ENCODE peak calls at places on chromosomes 3 and 15, in seven cellular contexts. One of them, this sample, is unnamed.

GRCh38 chr3:136899622-136900158 is 37.7 kb downstream of the NCK1 start:
- DNase-seq in lower leg skin: no peak
- DNase-seq in CD4-positive, alpha-beta T cell: no peak
- DNase-seq in astrocyte: peak
- DNase-seq in AG09309: no peak
- DNase-seq in spleen: no peak
- DNase-seq in WERI-Rb-1: no peak
- DNase-seq in this sample: no peak

GRCh38 chr15:82551646-82552247 is 11.5 kb upstream of the RPS17 start:
- DNase-seq in lower leg skin: no peak
- DNase-seq in CD4-positive, alpha-beta T cell: no peak
- DNase-seq in astrocyte: peak
- DNase-seq in AG09309: no peak
- DNase-seq in spleen: no peak
- DNase-seq in WERI-Rb-1: no peak
- DNase-seq in this sample: peak

GRCh38 chr3:132637590-132637989 is 22.0 kb downstream of the ACAD11 start:
- DNase-seq in lower leg skin: no peak
- DNase-seq in CD4-positive, alpha-beta T cell: no peak
- DNase-seq in astrocyte: peak
- DNase-seq in AG09309: no peak
- DNase-seq in spleen: no peak
- DNase-seq in WERI-Rb-1: no peak
- DNase-seq in this sample: no peak

GRCh38 chr3:114558271-114558670 is 264.4 kb downstream of the TIGIT start:
- DNase-seq in lower leg skin: no peak
- DNase-seq in CD4-positive, alpha-beta T cell: no peak
- DNase-seq in astrocyte: peak
- DNase-seq in AG09309: no peak
- DNase-seq in spleen: no peak
- DNase-seq in WERI-Rb-1: no peak
- DNase-seq in this sample: no peak

GRCh38 chr3:37590328-37591079 is 271.2 kb upstream of the CTDSPL start:
- DNase-seq in lower leg skin: peak
- DNase-seq in CD4-positive, alpha-beta T cell: no peak
- DNase-seq in astrocyte: no peak
- DNase-seq in AG09309: no peak
- DNase-seq in spleen: peak
- DNase-seq in WERI-Rb-1: no peak
- DNase-seq in this sample: no peak

GRCh38 chr3:105365171-105365535 is 1.6 kb upstream of the ALCAM start:
- DNase-seq in lower leg skin: no peak
- DNase-seq in CD4-positive, alpha-beta T cell: no peak
- DNase-seq in astrocyte: no peak
- DNase-seq in AG09309: no peak
- DNase-seq in spleen: no peak
- DNase-seq in WERI-Rb-1: no peak
- DNase-seq in this sample: no peak

GRCh38 chr3:173583496-173583895 is 186.0 kb downstream of the NLGN1 start:
- DNase-seq in lower leg skin: no peak
- DNase-seq in CD4-positive, alpha-beta T cell: no peak
- DNase-seq in astrocyte: no peak
- DNase-seq in AG09309: no peak
- DNase-seq in spleen: no peak
- DNase-seq in WERI-Rb-1: no peak
- DNase-seq in this sample: no peak

GRCh38 chr3:40754966-40755365 is 230.2 kb downstream of the ZNF621 start:
- DNase-seq in lower leg skin: no peak
- DNase-seq in CD4-positive, alpha-beta T cell: no peak
- DNase-seq in astrocyte: no peak
- DNase-seq in AG09309: no peak
- DNase-seq in spleen: no peak
- DNase-seq in WERI-Rb-1: no peak
- DNase-seq in this sample: no peak

GRCh38 chr15:53837263-53837662 is 77.8 kb upstream of the WDR72 start:
- DNase-seq in lower leg skin: no peak
- DNase-seq in CD4-positive, alpha-beta T cell: no peak
- DNase-seq in astrocyte: no peak
- DNase-seq in AG09309: no peak
- DNase-seq in spleen: no peak
- DNase-seq in WERI-Rb-1: peak
- DNase-seq in this sample: no peak

GRCh38 chr3:72892081-72892763 is 4.4 kb downstream of the GXYLT2 start:
- DNase-seq in lower leg skin: no peak
- DNase-seq in CD4-positive, alpha-beta T cell: no peak
- DNase-seq in astrocyte: peak
- DNase-seq in AG09309: peak
- DNase-seq in spleen: no peak
- DNase-seq in WERI-Rb-1: no peak
- DNase-seq in this sample: no peak

GRCh38 chr3:22759636-22760310 is 443.4 kb upstream of the UBE2E2 start:
- DNase-seq in lower leg skin: no peak
- DNase-seq in CD4-positive, alpha-beta T cell: no peak
- DNase-seq in astrocyte: no peak
- DNase-seq in AG09309: no peak
- DNase-seq in spleen: no peak
- DNase-seq in WERI-Rb-1: no peak
- DNase-seq in this sample: no peak

GRCh38 chr3:140224307-140224706 is 289.3 kb downstream of the CLSTN2 start:
- DNase-seq in lower leg skin: no peak
- DNase-seq in CD4-positive, alpha-beta T cell: no peak
- DNase-seq in astrocyte: no peak
- DNase-seq in AG09309: no peak
- DNase-seq in spleen: no peak
- DNase-seq in WERI-Rb-1: no peak
- DNase-seq in this sample: no peak

GRCh38 chr3:55592572-55592971 is 105.5 kb upstream of the WNT5A start:
- DNase-seq in lower leg skin: no peak
- DNase-seq in CD4-positive, alpha-beta T cell: no peak
- DNase-seq in astrocyte: peak
- DNase-seq in AG09309: no peak
- DNase-seq in spleen: no peak
- DNase-seq in WERI-Rb-1: no peak
- DNase-seq in this sample: no peak

GRCh38 chr3:134621824-134622223 is 29.0 kb downstream of the KY start:
- DNase-seq in lower leg skin: no peak
- DNase-seq in CD4-positive, alpha-beta T cell: no peak
- DNase-seq in astrocyte: no peak
- DNase-seq in AG09309: no peak
- DNase-seq in spleen: no peak
- DNase-seq in WERI-Rb-1: no peak
- DNase-seq in this sample: no peak

GRCh38 chr15:96234109-96234892 is 96.2 kb upstream of the NR2F2 start:
- DNase-seq in lower leg skin: no peak
- DNase-seq in CD4-positive, alpha-beta T cell: no peak
- DNase-seq in astrocyte: peak
- DNase-seq in AG09309: peak
- DNase-seq in spleen: no peak
- DNase-seq in WERI-Rb-1: peak
- DNase-seq in this sample: no peak

DNA sequence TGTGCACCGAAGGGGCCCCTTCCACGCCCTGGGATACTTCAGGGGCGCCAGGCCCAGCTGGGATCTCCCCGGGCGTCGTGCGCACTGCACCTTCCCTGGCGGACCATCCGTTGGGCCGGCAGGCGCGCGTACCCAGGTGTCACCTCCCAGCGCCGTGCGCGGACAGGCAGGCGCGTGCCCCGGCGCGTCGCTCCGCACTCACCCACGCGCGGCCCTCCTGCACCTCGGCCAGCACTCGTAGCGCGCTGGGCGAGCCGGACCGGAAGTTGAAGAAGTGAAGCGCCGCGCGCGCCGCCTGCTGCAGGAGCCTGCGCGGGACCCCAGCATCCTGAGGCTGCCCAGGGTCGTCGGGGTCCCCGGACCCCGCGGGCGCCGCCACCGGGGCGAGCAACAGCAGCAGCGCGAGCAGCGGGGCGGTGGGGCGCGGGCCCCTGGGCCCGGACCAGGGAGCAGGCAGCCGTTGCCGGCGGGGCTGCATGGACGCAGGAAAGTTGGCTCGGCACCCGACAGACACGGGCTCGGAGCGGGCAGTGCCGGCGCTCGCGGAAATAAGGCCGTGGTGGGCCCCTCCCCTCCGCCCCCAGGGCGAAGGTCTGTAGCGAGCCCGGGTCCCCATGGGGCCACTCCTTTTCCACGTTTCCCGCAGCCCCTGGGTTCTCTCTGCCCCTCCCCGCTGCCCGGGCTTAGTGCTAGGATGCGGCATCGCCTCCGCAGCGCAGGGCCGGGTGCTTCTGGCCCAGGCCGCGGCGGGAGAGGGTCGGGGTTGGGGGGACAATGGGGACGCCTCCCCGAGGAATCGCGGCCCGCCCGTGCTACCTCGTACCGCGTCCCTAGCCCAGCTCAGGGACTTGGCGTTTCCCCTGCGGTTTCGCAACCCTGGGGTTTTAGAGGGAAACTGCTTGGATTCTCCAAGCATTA is at the start of gene RARRES1:
- DNase-seq in lower leg skin: no peak
- DNase-seq in CD4-positive, alpha-beta T cell: no peak
- DNase-seq in astrocyte: no peak
- DNase-seq in AG09309: no peak
- DNase-seq in spleen: peak
- DNase-seq in WERI-Rb-1: peak
- DNase-seq in this sample: peak
- TF ChIP-seq CTCF in lower leg skin: no peak
- TF ChIP-seq CTCF in CD4-positive, alpha-beta T cell: no peak
- TF ChIP-seq CTCF in astrocyte: no peak
- TF ChIP-seq CTCF in AG09309: peak
- TF ChIP-seq CTCF in spleen: no peak
- TF ChIP-seq CTCF in WERI-Rb-1: no peak
- TF ChIP-seq CTCF in this sample: peak

GRCh38 chr3:99637381-99638111 is 848 bp upstream of the COL8A1 start:
- DNase-seq in lower leg skin: no peak
- DNase-seq in CD4-positive, alpha-beta T cell: no peak
- DNase-seq in astrocyte: peak
- DNase-seq in AG09309: no peak
- DNase-seq in spleen: no peak
- DNase-seq in WERI-Rb-1: peak
- DNase-seq in this sample: no peak

GRCh38 chr3:99635348-99635747 is 3.0 kb upstream of the COL8A1 start:
- DNase-seq in lower leg skin: no peak
- DNase-seq in CD4-positive, alpha-beta T cell: no peak
- DNase-seq in astrocyte: no peak
- DNase-seq in AG09309: no peak
- DNase-seq in spleen: no peak
- DNase-seq in WERI-Rb-1: no peak
- DNase-seq in this sample: no peak

GRCh38 chr3:99634881-99635280 is 3.5 kb upstream of the COL8A1 start:
- DNase-seq in lower leg skin: no peak
- DNase-seq in CD4-positive, alpha-beta T cell: no peak
- DNase-seq in astrocyte: no peak
- DNase-seq in AG09309: no peak
- DNase-seq in spleen: no peak
- DNase-seq in WERI-Rb-1: no peak
- DNase-seq in this sample: no peak

GRCh38 chr3:99638244-99638948 is at the start of gene COL8A1:
- DNase-seq in lower leg skin: no peak
- DNase-seq in CD4-positive, alpha-beta T cell: no peak
- DNase-seq in astrocyte: peak
- DNase-seq in AG09309: peak
- DNase-seq in spleen: no peak
- DNase-seq in WERI-Rb-1: peak
- DNase-seq in this sample: no peak

DNA sequence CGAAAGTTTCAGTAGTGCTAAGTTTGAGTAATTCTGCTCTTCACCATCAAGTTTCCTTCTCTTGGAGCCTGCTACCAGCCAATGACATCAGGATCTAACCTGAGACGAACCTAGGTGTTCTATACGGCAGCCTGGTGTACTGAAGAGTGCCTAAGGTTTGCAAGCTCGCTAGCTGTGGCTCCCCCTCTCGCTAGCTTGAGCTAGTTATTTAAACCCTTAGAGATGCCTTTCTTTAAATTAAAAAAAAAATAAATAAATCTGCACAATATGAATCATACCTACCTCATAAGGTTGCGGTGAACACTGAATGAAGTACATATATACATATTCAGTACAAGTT is 1.4 kb upstream of the COL8A1 start:
- DNase-seq in lower leg skin: no peak
- DNase-seq in CD4-positive, alpha-beta T cell: no peak
- DNase-seq in astrocyte: no peak
- DNase-seq in AG09309: no peak
- DNase-seq in spleen: no peak
- DNase-seq in WERI-Rb-1: no peak
- DNase-seq in this sample: no peak
- TF ChIP-seq CTCF in lower leg skin: no peak
- TF ChIP-seq CTCF in CD4-positive, alpha-beta T cell: no peak
- TF ChIP-seq CTCF in astrocyte: no peak
- TF ChIP-seq CTCF in AG09309: peak
- TF ChIP-seq CTCF in spleen: no peak
- TF ChIP-seq CTCF in WERI-Rb-1: no peak
- TF ChIP-seq CTCF in this sample: no peak

GRCh38 chr3:141391298-141392017 is 23.2 kb downstream of the ZBTB38 start:
- DNase-seq in lower leg skin: no peak
- DNase-seq in CD4-positive, alpha-beta T cell: no peak
- DNase-seq in astrocyte: no peak
- DNase-seq in AG09309: no peak
- DNase-seq in spleen: no peak
- DNase-seq in WERI-Rb-1: no peak
- DNase-seq in this sample: no peak
- TF ChIP-seq CTCF in lower leg skin: no peak
- TF ChIP-seq CTCF in CD4-positive, alpha-beta T cell: no peak
- TF ChIP-seq CTCF in astrocyte: no peak
- TF ChIP-seq CTCF in AG09309: no peak
- TF ChIP-seq CTCF in spleen: no peak
- TF ChIP-seq CTCF in WERI-Rb-1: no peak
- TF ChIP-seq CTCF in this sample: no peak

DNA sequence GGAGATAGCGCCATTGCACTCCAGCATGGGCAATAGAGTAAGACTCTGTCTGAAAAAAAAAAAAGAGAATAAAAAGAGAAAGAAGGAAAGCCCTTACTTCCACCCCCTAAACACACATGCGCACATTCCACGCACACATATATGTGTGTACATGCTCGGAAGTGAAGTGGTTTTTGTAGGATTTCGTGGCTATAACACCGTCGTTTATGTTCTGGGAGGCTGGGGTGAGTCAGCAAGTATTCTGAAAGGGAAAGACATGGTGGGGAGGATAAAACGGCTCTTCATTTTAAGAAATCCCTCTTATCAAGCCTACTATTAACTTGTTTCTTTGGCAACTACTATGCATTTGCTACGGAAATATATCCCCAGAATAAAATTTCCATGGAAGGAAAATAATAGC is 422.8 kb upstream of the TBL1XR1 start:
- DNase-seq in lower leg skin: no peak
- DNase-seq in CD4-positive, alpha-beta T cell: no peak
- DNase-seq in astrocyte: no peak
- DNase-seq in AG09309: no peak
- DNase-seq in spleen: no peak
- DNase-seq in WERI-Rb-1: no peak
- DNase-seq in this sample: no peak
- TF ChIP-seq CTCF in lower leg skin: no peak
- TF ChIP-seq CTCF in CD4-positive, alpha-beta T cell: no peak
- TF ChIP-seq CTCF in astrocyte: no peak
- TF ChIP-seq CTCF in AG09309: no peak
- TF ChIP-seq CTCF in spleen: no peak
- TF ChIP-seq CTCF in WERI-Rb-1: no peak
- TF ChIP-seq CTCF in this sample: no peak

GRCh38 chr3:147195896-147196295 is 210.4 kb downstream of the ZIC4 start:
- DNase-seq in lower leg skin: no peak
- DNase-seq in CD4-positive, alpha-beta T cell: no peak
- DNase-seq in astrocyte: no peak
- DNase-seq in AG09309: peak
- DNase-seq in spleen: no peak
- DNase-seq in WERI-Rb-1: no peak
- DNase-seq in this sample: no peak
- TF ChIP-seq CTCF in lower leg skin: no peak
- TF ChIP-seq CTCF in CD4-positive, alpha-beta T cell: no peak
- TF ChIP-seq CTCF in astrocyte: no peak
- TF ChIP-seq CTCF in AG09309: no peak
- TF ChIP-seq CTCF in spleen: no peak
- TF ChIP-seq CTCF in WERI-Rb-1: no peak
- TF ChIP-seq CTCF in this sample: no peak

GRCh38 chr15:88920186-88920891 is 7.2 kb upstream of the MFGE8 start:
- DNase-seq in lower leg skin: no peak
- DNase-seq in CD4-positive, alpha-beta T cell: no peak
- DNase-seq in astrocyte: peak
- DNase-seq in AG09309: peak
- DNase-seq in spleen: no peak
- DNase-seq in WERI-Rb-1: no peak
- DNase-seq in this sample: peak
- TF ChIP-seq CTCF in lower leg skin: no peak
- TF ChIP-seq CTCF in CD4-positive, alpha-beta T cell: no peak
- TF ChIP-seq CTCF in astrocyte: no peak
- TF ChIP-seq CTCF in AG09309: no peak
- TF ChIP-seq CTCF in spleen: no peak
- TF ChIP-seq CTCF in WERI-Rb-1: no peak
- TF ChIP-seq CTCF in this sample: no peak

This sample was measured in GM20000.